ENCODE peak calls at places on chromosomes 12 and 14, in seven cellular contexts. One of them, this sample, is unnamed.

GRCh38 chr14:102772781-102773570 is 4.3 kb upstream of the TRAF3 start:
- DNase-seq in tibial nerve: no peak
- DNase-seq in body of pancreas: no peak
- DNase-seq in adrenal gland: no peak
- DNase-seq in A549: no peak
- DNase-seq in Peyer's patch: no peak
- DNase-seq in stomach: no peak
- DNase-seq in this sample: peak

GRCh38 chr12:120640840-120641833 is 711 bp downstream of the CABP1 start:
- DNase-seq in tibial nerve: no peak
- DNase-seq in body of pancreas: peak
- DNase-seq in adrenal gland: peak
- DNase-seq in A549: no peak
- DNase-seq in Peyer's patch: peak
- DNase-seq in stomach: peak
- DNase-seq in this sample: peak

GRCh38 chr14:68042591-68043210 is 223.1 kb downstream of the RAD51B start:
- DNase-seq in tibial nerve: no peak
- DNase-seq in body of pancreas: no peak
- DNase-seq in adrenal gland: no peak
- DNase-seq in A549: no peak
- DNase-seq in Peyer's patch: no peak
- DNase-seq in stomach: no peak
- DNase-seq in this sample: no peak

GRCh38 chr14:81565441-81566290 is 32.0 kb upstream of the SEL1L start:
- DNase-seq in tibial nerve: no peak
- DNase-seq in body of pancreas: peak
- DNase-seq in adrenal gland: peak
- DNase-seq in A549: peak
- DNase-seq in Peyer's patch: no peak
- DNase-seq in stomach: no peak
- DNase-seq in this sample: peak

GRCh38 chr14:31527546-31527945 is 33.7 kb upstream of the NUBPL start:
- DNase-seq in tibial nerve: no peak
- DNase-seq in body of pancreas: no peak
- DNase-seq in adrenal gland: no peak
- DNase-seq in A549: no peak
- DNase-seq in Peyer's patch: no peak
- DNase-seq in stomach: no peak
- DNase-seq in this sample: no peak

GRCh38 chr12:62724947-62725447 is 210.0 kb downstream of the PPM1H start:
- DNase-seq in tibial nerve: no peak
- DNase-seq in body of pancreas: peak
- DNase-seq in adrenal gland: no peak
- DNase-seq in A549: peak
- DNase-seq in Peyer's patch: no peak
- DNase-seq in stomach: peak
- DNase-seq in this sample: no peak

GRCh38 chr12:68794653-68795253 is 13.2 kb upstream of the MDM2 start:
- DNase-seq in tibial nerve: no peak
- DNase-seq in body of pancreas: no peak
- DNase-seq in adrenal gland: no peak
- DNase-seq in A549: no peak
- DNase-seq in Peyer's patch: no peak
- DNase-seq in stomach: no peak
- DNase-seq in this sample: no peak

GRCh38 chr14:73008501-73008900 is 18.4 kb downstream of the ZFYVE1 start:
- DNase-seq in tibial nerve: no peak
- DNase-seq in body of pancreas: no peak
- DNase-seq in adrenal gland: peak
- DNase-seq in A549: no peak
- DNase-seq in Peyer's patch: no peak
- DNase-seq in stomach: no peak
- DNase-seq in this sample: no peak

GRCh38 chr14:62988967-62989366 is 56.3 kb downstream of the KCNH5 start:
- DNase-seq in tibial nerve: no peak
- DNase-seq in body of pancreas: no peak
- DNase-seq in adrenal gland: no peak
- DNase-seq in A549: no peak
- DNase-seq in Peyer's patch: no peak
- DNase-seq in stomach: no peak
- DNase-seq in this sample: no peak

GRCh38 chr12:94386422-94386821 is 73.2 kb downstream of the CEP83 start:
- DNase-seq in tibial nerve: no peak
- DNase-seq in body of pancreas: peak
- DNase-seq in adrenal gland: peak
- DNase-seq in A549: no peak
- DNase-seq in Peyer's patch: no peak
- DNase-seq in stomach: no peak
- DNase-seq in this sample: peak

GRCh38 chr12:55963760-55964159 is 2.1 kb downstream of the PMEL start:
- DNase-seq in tibial nerve: no peak
- DNase-seq in body of pancreas: no peak
- DNase-seq in adrenal gland: no peak
- DNase-seq in A549: no peak
- DNase-seq in Peyer's patch: no peak
- DNase-seq in stomach: no peak
- DNase-seq in this sample: no peak

GRCh38 chr14:72850360-72850759 is 43.5 kb downstream of the DPF3 start:
- DNase-seq in tibial nerve: no peak
- DNase-seq in body of pancreas: no peak
- DNase-seq in adrenal gland: no peak
- DNase-seq in A549: no peak
- DNase-seq in Peyer's patch: no peak
- DNase-seq in stomach: no peak
- DNase-seq in this sample: no peak

GRCh38 chr14:100654814-100655795 is 67.9 kb upstream of the BEGAIN start:
- DNase-seq in tibial nerve: no peak
- DNase-seq in body of pancreas: peak
- DNase-seq in adrenal gland: peak
- DNase-seq in A549: peak
- DNase-seq in Peyer's patch: no peak
- DNase-seq in stomach: peak
- DNase-seq in this sample: peak

GRCh38 chr12:110046451-110047187 is 1.7 kb downstream of the C12orf76 start:
- DNase-seq in tibial nerve: no peak
- DNase-seq in body of pancreas: no peak
- DNase-seq in adrenal gland: no peak
- DNase-seq in A549: no peak
- DNase-seq in Peyer's patch: no peak
- DNase-seq in stomach: no peak
- DNase-seq in this sample: peak

GRCh38 chr14:101707285-101707842 is 54.1 kb upstream of the PPP2R5C start:
- DNase-seq in tibial nerve: no peak
- DNase-seq in body of pancreas: peak
- DNase-seq in adrenal gland: peak
- DNase-seq in A549: peak
- DNase-seq in Peyer's patch: peak
- DNase-seq in stomach: no peak
- DNase-seq in this sample: peak

GRCh38 chr14:63555572-63555971 is 12.4 kb upstream of the PPP2R5E start:
- DNase-seq in tibial nerve: no peak
- DNase-seq in body of pancreas: no peak
- DNase-seq in adrenal gland: no peak
- DNase-seq in A549: no peak
- DNase-seq in Peyer's patch: no peak
- DNase-seq in stomach: no peak
- DNase-seq in this sample: no peak

GRCh38 chr12:121803861-121804416 is at the start of gene SETD1B:
- DNase-seq in tibial nerve: no peak
- DNase-seq in body of pancreas: peak
- DNase-seq in adrenal gland: peak
- DNase-seq in A549: no peak
- DNase-seq in Peyer's patch: no peak
- DNase-seq in stomach: peak
- DNase-seq in this sample: peak
- TF ChIP-seq POLR2A in tibial nerve: no peak
- TF ChIP-seq POLR2A in body of pancreas: no peak
- TF ChIP-seq POLR2A in adrenal gland: peak
- TF ChIP-seq POLR2A in A549: peak
- TF ChIP-seq POLR2A in Peyer's patch: no peak
- TF ChIP-seq POLR2A in stomach: no peak
- TF ChIP-seq POLR2A in this sample: no peak

DNA sequence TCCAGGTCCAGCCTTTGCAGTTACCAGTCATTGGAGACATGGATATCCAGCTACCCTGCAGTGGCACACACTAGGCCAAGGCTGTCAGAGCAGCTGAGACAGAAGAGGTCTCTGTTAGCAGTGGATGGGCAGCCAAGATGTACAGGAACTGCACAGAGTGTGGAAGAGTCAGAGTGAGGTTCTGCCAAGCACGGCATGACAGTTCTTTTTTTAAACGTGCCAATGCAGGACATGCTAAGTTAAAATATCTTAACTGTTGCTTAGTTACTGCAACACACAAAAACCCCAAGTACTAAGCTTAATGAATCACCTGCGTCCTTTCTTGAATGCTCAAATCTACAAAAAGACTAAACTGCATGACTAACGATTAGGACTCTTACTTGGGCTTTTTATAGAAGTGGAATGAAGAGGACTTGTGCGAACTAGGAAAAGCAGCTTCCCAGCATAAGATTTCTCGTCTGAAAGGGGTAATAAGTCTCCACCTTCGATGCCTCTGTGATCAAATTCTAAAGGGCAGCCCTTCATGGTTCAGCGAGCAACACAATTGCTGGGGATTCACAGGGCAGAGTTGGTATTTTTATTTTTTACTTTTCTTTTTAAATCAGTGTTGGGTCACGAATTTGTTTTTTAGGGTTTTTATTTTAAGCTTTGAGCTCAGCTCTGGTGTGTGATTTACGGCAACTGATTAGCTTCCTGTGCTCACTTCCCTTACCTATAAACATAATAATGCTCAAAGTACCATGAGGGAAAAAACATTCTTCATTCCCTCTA is 20.6 kb downstream of the MAPK1IP1L start:
- DNase-seq in tibial nerve: no peak
- DNase-seq in body of pancreas: no peak
- DNase-seq in adrenal gland: peak
- DNase-seq in A549: no peak
- DNase-seq in Peyer's patch: no peak
- DNase-seq in stomach: no peak
- DNase-seq in this sample: no peak
- TF ChIP-seq POLR2A in tibial nerve: no peak
- TF ChIP-seq POLR2A in body of pancreas: no peak
- TF ChIP-seq POLR2A in adrenal gland: no peak
- TF ChIP-seq POLR2A in A549: no peak
- TF ChIP-seq POLR2A in Peyer's patch: no peak
- TF ChIP-seq POLR2A in stomach: no peak
- TF ChIP-seq POLR2A in this sample: no peak

GRCh38 chr14:104795468-104795780 is at the start of gene AKT1:
- DNase-seq in tibial nerve: no peak
- DNase-seq in body of pancreas: no peak
- DNase-seq in adrenal gland: no peak
- DNase-seq in A549: no peak
- DNase-seq in Peyer's patch: no peak
- DNase-seq in stomach: no peak
- DNase-seq in this sample: no peak
- TF ChIP-seq POLR2A in tibial nerve: no peak
- TF ChIP-seq POLR2A in body of pancreas: no peak
- TF ChIP-seq POLR2A in adrenal gland: no peak
- TF ChIP-seq POLR2A in A549: no peak
- TF ChIP-seq POLR2A in Peyer's patch: no peak
- TF ChIP-seq POLR2A in stomach: no peak
- TF ChIP-seq POLR2A in this sample: no peak

GRCh38 chr12:32896438-32897275 is at the start of gene PKP2:
- DNase-seq in tibial nerve: no peak
- DNase-seq in body of pancreas: peak
- DNase-seq in adrenal gland: peak
- DNase-seq in A549: peak
- DNase-seq in Peyer's patch: no peak
- DNase-seq in stomach: peak
- DNase-seq in this sample: peak
- TF ChIP-seq POLR2A in tibial nerve: no peak
- TF ChIP-seq POLR2A in body of pancreas: peak
- TF ChIP-seq POLR2A in adrenal gland: no peak
- TF ChIP-seq POLR2A in A549: peak
- TF ChIP-seq POLR2A in Peyer's patch: peak
- TF ChIP-seq POLR2A in stomach: no peak
- TF ChIP-seq POLR2A in this sample: no peak

DNA sequence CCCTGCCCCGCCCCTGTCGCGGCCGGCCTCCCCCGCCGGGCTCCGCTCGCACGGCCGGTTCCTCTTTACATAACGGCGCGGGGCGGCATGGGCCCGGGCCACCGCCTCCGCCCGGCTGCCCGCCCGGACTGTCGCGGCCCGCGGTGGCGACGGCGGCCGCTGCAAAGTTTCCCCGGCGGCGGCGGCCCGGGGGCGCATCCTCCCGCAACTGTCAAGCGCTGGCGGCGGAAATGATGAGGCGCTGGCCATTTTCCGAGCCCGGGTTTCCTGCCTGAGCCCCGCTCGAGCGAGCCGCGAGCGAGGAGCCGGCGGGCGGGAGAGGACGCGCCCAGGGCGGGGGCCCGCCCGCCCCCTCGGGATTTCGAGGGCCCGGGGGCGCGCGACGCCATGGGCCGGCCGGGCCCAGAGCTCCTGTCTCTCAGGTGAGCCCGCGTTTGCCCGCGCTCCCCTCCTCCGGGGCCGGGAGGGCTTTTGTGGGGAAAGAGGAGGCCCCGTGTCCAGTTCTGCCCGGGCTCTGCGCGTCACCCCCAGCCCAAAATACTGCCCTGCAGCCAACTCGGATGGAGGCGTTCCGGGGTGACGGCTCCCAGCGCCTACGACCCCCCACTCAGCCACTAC is at the start of gene SH2B3:
- DNase-seq in tibial nerve: no peak
- DNase-seq in body of pancreas: no peak
- DNase-seq in adrenal gland: peak
- DNase-seq in A549: peak
- DNase-seq in Peyer's patch: no peak
- DNase-seq in stomach: no peak
- DNase-seq in this sample: no peak
- TF ChIP-seq POLR2A in tibial nerve: peak
- TF ChIP-seq POLR2A in body of pancreas: no peak
- TF ChIP-seq POLR2A in adrenal gland: peak
- TF ChIP-seq POLR2A in A549: no peak
- TF ChIP-seq POLR2A in Peyer's patch: no peak
- TF ChIP-seq POLR2A in stomach: no peak
- TF ChIP-seq POLR2A in this sample: peak

DNA sequence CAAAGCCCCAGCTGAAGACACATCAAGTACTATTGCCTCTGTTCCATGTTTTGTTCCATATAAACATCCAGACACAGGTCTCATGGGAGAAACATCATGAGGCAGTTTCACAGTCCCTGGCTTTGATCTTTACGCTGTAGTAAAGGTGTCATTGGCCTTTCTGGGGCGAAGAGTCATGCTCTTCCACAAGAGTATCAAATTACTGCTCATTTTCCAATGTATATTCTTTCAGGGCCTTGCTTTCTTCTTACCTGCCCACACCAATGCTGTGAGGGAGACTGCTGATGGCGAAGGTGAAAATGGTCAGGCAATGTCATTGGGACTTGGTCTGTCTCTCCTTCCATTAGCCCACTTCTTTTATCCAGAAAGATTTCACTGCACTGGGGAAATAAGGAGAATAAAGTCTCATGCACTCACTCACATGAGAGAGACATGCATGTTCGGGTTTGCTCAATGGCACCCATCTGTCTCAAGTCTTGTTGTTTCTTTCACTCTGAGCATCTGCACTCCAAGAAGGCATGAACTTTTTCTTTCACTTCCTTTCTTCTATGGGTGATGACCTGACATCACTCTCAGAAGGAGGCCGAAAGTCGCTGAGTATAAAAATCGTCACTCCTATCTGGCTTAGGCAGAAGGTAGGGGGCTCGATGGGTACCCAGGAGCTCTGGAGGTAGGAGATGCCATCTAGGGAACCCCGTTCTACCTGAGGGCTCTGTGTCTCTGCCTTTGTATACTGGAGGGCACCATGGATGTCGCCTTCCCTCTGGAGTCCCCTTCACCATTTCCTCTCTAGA is 1.3 kb upstream of the JDP2 start:
- DNase-seq in tibial nerve: no peak
- DNase-seq in body of pancreas: no peak
- DNase-seq in adrenal gland: no peak
- DNase-seq in A549: no peak
- DNase-seq in Peyer's patch: peak
- DNase-seq in stomach: no peak
- DNase-seq in this sample: no peak
- TF ChIP-seq POLR2A in tibial nerve: no peak
- TF ChIP-seq POLR2A in body of pancreas: no peak
- TF ChIP-seq POLR2A in adrenal gland: no peak
- TF ChIP-seq POLR2A in A549: no peak
- TF ChIP-seq POLR2A in Peyer's patch: no peak
- TF ChIP-seq POLR2A in stomach: no peak
- TF ChIP-seq POLR2A in this sample: no peak

This sample was measured in erythroblast.